ENCODE peak calls at places on chromosomes 2 and 18, in seven cellular contexts. C, J, V, K, Q, U and B are unnamed samples.

GRCh38 chr2:48508461-48509124 is 21.4 kb upstream of the STON1 start:
- DNase-seq in C (peak), J (peak), V (no peak), K (no peak), Q (no peak), U (no peak), B (peak)

GRCh38 chr18:75201936-75202335 is 7.0 kb downstream of the PTGR3 start:
- DNase-seq in C (no peak), J (peak), V (no peak), K (no peak), Q (no peak), U (no peak), B (no peak)

GRCh38 chr2:60745761-60746160 is 10.3 kb upstream of the PAPOLG start:
- DNase-seq in C (no peak), J (no peak), V (no peak), K (no peak), Q (no peak), U (no peak), B (no peak)

GRCh38 chr18:56309104-56309503 is 329.3 kb downstream of the TXNL1 start:
- DNase-seq in C (no peak), J (no peak), V (no peak), K (no peak), Q (no peak), U (no peak), B (no peak)

GRCh38 chr2:207254526-207255464 is 89.0 kb upstream of the KLF7 start:
- DNase-seq in C (no peak), J (peak), V (no peak), K (no peak), Q (no peak), U (peak), B (peak)

GRCh38 chr18:76519156-76519549 is 24.1 kb upstream of the ZNF516 start:
- DNase-seq in C (peak), J (peak), V (no peak), K (no peak), Q (no peak), U (no peak), B (no peak)

GRCh38 chr2:237895544-237896506 is 36.4 kb downstream of the RAMP1 start:
- DNase-seq in C (no peak), J (peak), V (no peak), K (peak), Q (peak), U (no peak), B (no peak)

GRCh38 chr2:240291940-240292574 is 143.4 kb upstream of the GPC1 start:
- DNase-seq in C (no peak), J (no peak), V (no peak), K (no peak), Q (no peak), U (no peak), B (no peak)

GRCh38 chr2:216519154-216519762 is 20.6 kb downstream of the RPL37A start:
- DNase-seq in C (peak), J (peak), V (peak), K (no peak), Q (no peak), U (peak), B (peak)

GRCh38 chr2:240355001-240355891 is 80.2 kb upstream of the GPC1 start:
- DNase-seq in C (no peak), J (peak), V (peak), K (no peak), Q (no peak), U (no peak), B (peak)

GRCh38 chr2:176582183-176582582 is 312.9 kb downstream of the MTX2 start:
- DNase-seq in C (no peak), J (peak), V (no peak), K (no peak), Q (no peak), U (no peak), B (no peak)

GRCh38 chr2:239729151-239729550 is 296.0 kb downstream of the NDUFA10 start:
- DNase-seq in C (no peak), J (no peak), V (no peak), K (peak), Q (no peak), U (no peak), B (no peak)

GRCh38 chr2:133982231-133982630 is 271.6 kb upstream of the MGAT5 start:
- DNase-seq in C (no peak), J (no peak), V (no peak), K (no peak), Q (no peak), U (no peak), B (no peak)

GRCh38 chr2:137957033-137957432 is 7.2 kb upstream of the HNMT start:
- DNase-seq in C (no peak), J (peak), V (no peak), K (no peak), Q (no peak), U (no peak), B (peak)

GRCh38 chr18:62577748-62578147 is 54.9 kb downstream of the ZCCHC2 start:
- DNase-seq in C (no peak), J (no peak), V (no peak), K (no peak), Q (no peak), U (no peak), B (no peak)

GRCh38 chr2:125642032-125642431 is 1013.9 kb upstream of the GYPC start:
- DNase-seq in C (no peak), J (no peak), V (no peak), K (no peak), Q (no peak), U (no peak), B (no peak)

GRCh38 chr2:47303341-47304148 is 99.4 kb upstream of the MSH2 start:
- DNase-seq in C (peak), J (no peak), V (no peak), K (no peak), Q (no peak), U (no peak), B (peak)

GRCh38 chr2:16425462-16426336 is 239.9 kb downstream of the CYRIA start:
- DNase-seq in C (no peak), J (no peak), V (no peak), K (no peak), Q (no peak), U (no peak), B (no peak)

GRCh38 chr2:58812766-58813344 is 571.7 kb upstream of the FANCL start:
- DNase-seq in C (no peak), J (no peak), V (no peak), K (no peak), Q (no peak), U (no peak), B (no peak)

GRCh38 chr2:132668986-132669853 is 785 bp downstream of the LYPD1 start:
- DNase-seq in C (peak), J (peak), V (peak), K (peak), Q (no peak), U (no peak), B (no peak)

GRCh38 chr2:167136876-167137579 is 248.7 kb downstream of the XIRP2 start:
- DNase-seq in C (no peak), J (no peak), V (no peak), K (no peak), Q (no peak), U (no peak), B (no peak)

GRCh38 chr18:49768051-49768391 is 45.3 kb downstream of the ACAA2 start:
- DNase-seq in C (peak), J (peak), V (peak), K (no peak), Q (no peak), U (no peak), B (peak)

GRCh38 chr2:182587831-182588230 is 128.2 kb upstream of the DNAJC10 start:
- DNase-seq in C (no peak), J (peak), V (no peak), K (no peak), Q (no peak), U (no peak), B (peak)

GRCh38 chr2:224712346-224712745 is 3.8 kb downstream of the CCDC195 start:
- DNase-seq in C (no peak), J (no peak), V (no peak), K (no peak), Q (no peak), U (no peak), B (no peak)

GRCh38 chr2:226121339-226121738 is 678.3 kb downstream of the IRS1 start:
- DNase-seq in C (no peak), J (peak), V (no peak), K (no peak), Q (no peak), U (no peak), B (no peak)

GRCh38 chr2:75464348-75464946 is 96.3 kb downstream of the EVA1A start:
- DNase-seq in C (no peak), J (peak), V (no peak), K (no peak), Q (no peak), U (no peak), B (peak)

GRCh38 chr18:70072678-70073077 is 125.0 kb upstream of the CD226 start:
- DNase-seq in C (no peak), J (peak), V (no peak), K (no peak), Q (no peak), U (no peak), B (no peak)

GRCh38 chr18:54957295-54957694 is 2.0 kb downstream of the CCDC68 start:
- DNase-seq in C (no peak), J (peak), V (no peak), K (no peak), Q (no peak), U (no peak), B (no peak)

GRCh38 chr2:67209107-67209506 is 188.0 kb upstream of the ETAA1 start:
- DNase-seq in C (no peak), J (no peak), V (no peak), K (no peak), Q (no peak), U (no peak), B (no peak)

GRCh38 chr2:55618025-55618648 is 715 bp upstream of the PPP4R3B start:
- DNase-seq in C (peak), J (peak), V (no peak), K (no peak), Q (no peak), U (no peak), B (peak)

GRCh38 chr18:25250610-25250859 is 101.4 kb downstream of the ZNF521 start:
- DNase-seq in C (no peak), J (no peak), V (no peak), K (no peak), Q (no peak), U (no peak), B (no peak)

GRCh38 chr2:218401834-218402370 is 2.2 kb downstream of the CTDSP1 start:
- DNase-seq in C (no peak), J (no peak), V (no peak), K (peak), Q (no peak), U (no peak), B (no peak)

GRCh38 chr2:120675460-120676130 is 60.1 kb upstream of the GLI2 start:
- DNase-seq in C (peak), J (peak), V (peak), K (no peak), Q (no peak), U (peak), B (peak)

GRCh38 chr18:9366126-9366714 is 31.6 kb downstream of the TWSG1 start:
- DNase-seq in C (peak), J (peak), V (peak), K (no peak), Q (no peak), U (no peak), B (peak)
- TF ChIP-seq CTCF in C (peak), J (peak), V (no peak), K (no peak), Q (peak), U (no peak), B (peak)

GRCh38 chr18:80044072-80044471 is 9.8 kb downstream of the RBFA start:
- DNase-seq in C (no peak), J (no peak), V (no peak), K (no peak), Q (no peak), U (peak), B (no peak)
- TF ChIP-seq CTCF in C (no peak), J (no peak), V (no peak), K (no peak), Q (no peak), U (no peak), B (no peak)

GRCh38 chr2:86174445-86174844 is 20.8 kb downstream of the IMMT start:
- DNase-seq in C (no peak), J (no peak), V (no peak), K (no peak), Q (no peak), U (no peak), B (no peak)

GRCh38 chr2:86175866-86176265 is 19.4 kb downstream of the IMMT start:
- DNase-seq in C (no peak), J (no peak), V (no peak), K (no peak), Q (no peak), U (no peak), B (no peak)

GRCh38 chr2:86172610-86173009 is 22.7 kb downstream of the IMMT start:
- DNase-seq in C (no peak), J (no peak), V (no peak), K (no peak), Q (no peak), U (no peak), B (no peak)

DNA sequence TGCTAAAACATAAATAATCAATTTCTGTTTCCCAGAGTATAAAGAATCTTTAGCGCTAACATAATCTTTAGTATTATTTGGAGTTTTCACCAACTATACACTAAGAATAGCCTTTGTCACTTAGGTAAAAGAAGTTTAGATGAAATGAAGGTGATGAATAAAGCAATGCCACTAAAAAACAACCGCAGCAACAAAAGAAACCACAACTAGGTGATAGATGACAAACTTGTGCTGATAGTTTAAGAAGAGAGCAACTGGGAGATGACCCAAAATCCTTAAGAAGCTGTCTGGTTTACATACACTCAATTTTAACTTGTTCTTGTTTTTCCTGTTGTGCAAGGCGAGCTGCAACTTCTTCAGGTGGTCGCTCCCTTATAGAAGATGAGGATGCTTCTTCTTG is 24.8 kb downstream of the IMMT start:
- DNase-seq in C (no peak), J (no peak), V (no peak), K (no peak), Q (no peak), U (no peak), B (no peak)
- TF ChIP-seq CTCF in C (no peak), J (no peak), V (no peak), K (no peak), Q (no peak), U (no peak), B (no peak)

DNA sequence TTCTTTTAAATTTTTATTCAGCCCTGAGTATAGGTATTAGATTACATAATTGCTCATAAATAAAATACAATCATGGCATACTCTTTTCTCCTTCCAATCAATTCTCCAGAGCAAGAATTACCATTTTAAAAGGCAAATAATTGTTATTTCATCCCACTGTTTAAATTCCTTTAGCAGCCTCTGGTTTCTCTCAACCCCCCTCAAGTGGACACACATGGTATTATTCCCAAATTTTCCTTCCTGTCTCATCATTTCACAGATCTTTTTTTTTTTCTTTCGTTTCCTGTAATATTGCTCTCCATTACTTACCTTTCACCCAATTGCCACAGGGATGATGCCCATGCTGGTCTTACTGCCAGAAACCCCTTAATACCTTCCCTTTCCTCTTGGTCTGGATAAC is 385.2 kb downstream of the RIT2 start:
- DNase-seq in C (no peak), J (no peak), V (no peak), K (no peak), Q (no peak), U (no peak), B (no peak)
- TF ChIP-seq CTCF in C (peak), J (peak), V (no peak), K (no peak), Q (no peak), U (no peak), B (peak)

GRCh38 chr2:46276652-46277051 is 20.6 kb upstream of the EPAS1 start:
- DNase-seq in C (no peak), J (no peak), V (no peak), K (no peak), Q (no peak), U (no peak), B (no peak)
- TF ChIP-seq CTCF in C (peak), J (peak), V (no peak), K (no peak), Q (no peak), U (no peak), B (peak)